ENCODE peak calls at places on chromosome 20, in five cellular contexts. B is hypothalamus; M is NCI-H1105; P is GM23338; Y is stimulated activated CD4-positive, alpha-beta T cell treated with anti-CD3 and anti-CD28 coated beads, Interleukin-15, amount 100 ng/mL, for 24 hours. G is an unnamed sample.

GRCh38 chr20:3734111-3734843 is 1.8 kb downstream of the HSPA12B start:
- DNase-seq in P (no peak), B (no peak), M (no peak), Y (no peak), G (no peak)

GRCh38 chr20:2752631-2753455 is 47.6 kb downstream of the CPXM1 start:
- DNase-seq in P (peak), M (peak), Y (peak), B (no peak), G (peak)

GRCh38 chr20:43508106-43508505 is 609 bp downstream of the L3MBTL1 start:
- DNase-seq in Y (peak), B (no peak), M (no peak), P (peak), G (no peak)

GRCh38 chr20:51360451-51361230 is 181.9 kb downstream of the NFATC2 start:
- DNase-seq in M (no peak), P (no peak), Y (no peak), B (no peak), G (peak)

GRCh38 chr20:44817143-44817910 is 7.0 kb upstream of the RIMS4 start:
- DNase-seq in Y (no peak), P (no peak), M (no peak), B (no peak), G (no peak)

GRCh38 chr20:63854069-63854765 is 7.1 kb upstream of the ABHD16B start:
- DNase-seq in B (no peak), P (peak), Y (no peak), M (no peak), G (no peak)

GRCh38 chr20:1287787-1288569 is 21.9 kb downstream of the SNPH start:
- DNase-seq in B (no peak), Y (no peak), P (no peak), M (no peak), G (no peak)

GRCh38 chr20:14189794-14190402 is 147.5 kb downstream of the FLRT3 start:
- DNase-seq in P (peak), B (no peak), M (peak), Y (no peak), G (peak)

GRCh38 chr20:4136078-4136966 is 121.0 kb upstream of the RNF24 start:
- DNase-seq in M (no peak), B (no peak), P (no peak), Y (no peak), G (no peak)

GRCh38 chr20:38321959-38322598 is 18.1 kb downstream of the BPI start:
- DNase-seq in M (peak), Y (no peak), P (peak), B (peak), G (peak)

G was measured in HCT116.